ENCODE peak calls at places on chromosomes 3 and 15, in ten cellular contexts. J, O, A, K, Y, P, C, M, U and F are unnamed samples.

GRCh38 chr3:130323503-130323902 is 22.0 kb upstream of the COL6A5 start:
- DNase-seq in J (no peak), K (no peak), M (no peak), A (no peak), P (no peak), O (no peak), Y (no peak), C (no peak), U (no peak), F (no peak)

GRCh38 chr3:147410126-147410517 is 957 bp downstream of the ZIC1 start:
- DNase-seq in M (no peak), O (no peak), U (peak; percentile 86), J (no peak), K (no peak), P (no peak), Y (no peak), A (no peak), C (no peak), F (no peak)

GRCh38 chr3:150346956-150347863 is 60.9 kb upstream of the TSC22D2 start:
- DNase-seq in C (no peak), A (no peak), P (no peak), O (no peak), M (no peak), K (no peak), Y (no peak), J (no peak), U (no peak), F (no peak)

GRCh38 chr15:70354260-70354894 is 256.7 kb upstream of the TLE3 start:
- DNase-seq in M (peak; percentile 34), P (no peak), K (no peak), A (no peak), Y (no peak), J (no peak), C (no peak), U (peak; percentile 44), O (no peak), F (no peak)

GRCh38 chr3:101926594-101927105 is 77.3 kb downstream of the NFKBIZ start:
- DNase-seq in J (no peak), C (peak; percentile 41), K (no peak), Y (no peak), M (no peak), P (no peak), A (no peak), O (no peak), U (no peak), F (no peak)

GRCh38 chr3:69505770-69506407 is 120.0 kb upstream of the FRMD4B start:
- DNase-seq in J (no peak), Y (no peak), U (no peak), C (peak; percentile 28), M (no peak), A (no peak), K (no peak), P (no peak), O (no peak), F (no peak)

GRCh38 chr3:10594915-10595314 is 89.5 kb upstream of the ATP2B2 start:
- DNase-seq in A (peak; percentile 92), J (no peak), P (no peak), O (no peak), K (no peak), C (no peak), Y (no peak), U (peak; percentile 68), M (no peak), F (peak; percentile 38)

GRCh38 chr15:85764649-85765277 is 30.0 kb downstream of the KLHL25 start:
- DNase-seq in M (no peak), P (no peak), U (no peak), C (no peak), K (no peak), J (no peak), Y (no peak), O (no peak), A (no peak), F (peak; percentile 18)

GRCh38 chr3:96657710-96658109 is 156.7 kb upstream of the EPHA6 start:
- DNase-seq in P (no peak), U (no peak), M (no peak), J (no peak), K (no peak), C (no peak), A (no peak), O (no peak), Y (no peak), F (no peak)

GRCh38 chr3:61625429-61625828 is 64.1 kb downstream of the PTPRG start:
- DNase-seq in O (no peak), P (no peak), M (no peak), C (no peak), J (no peak), A (no peak), U (no peak), K (no peak), Y (no peak), F (peak; percentile 72)

GRCh38 chr3:166013073-166013679 is 176.0 kb upstream of the BCHE start:
- DNase-seq in P (no peak), U (no peak), J (no peak), O (no peak), K (no peak), A (peak; percentile 20), M (no peak), Y (no peak), C (peak; percentile 72), F (peak; percentile 20)

GRCh38 chr15:67148196-67148701 is 82.8 kb downstream of the SMAD3 start:
- DNase-seq in A (no peak), C (peak; percentile 50), U (no peak), Y (peak; percentile 86), P (no peak), K (no peak), J (no peak), O (no peak), M (no peak), F (no peak)

GRCh38 chr3:124510290-124510689 is 220.0 kb upstream of the UMPS start:
- DNase-seq in K (no peak), A (no peak), C (no peak), J (no peak), P (no peak), Y (no peak), M (no peak), U (no peak), O (no peak), F (no peak)

GRCh38 chr15:22855791-22856190 is 17.3 kb downstream of the NIPA2 start:
- DNase-seq in C (no peak), Y (no peak), M (no peak), P (no peak), O (no peak), K (no peak), A (no peak), J (no peak), U (no peak), F (no peak)

GRCh38 chr3:11529281-11529680 is 114.4 kb downstream of the VGLL4 start:
- DNase-seq in J (no peak), U (no peak), P (no peak), C (no peak), Y (no peak), M (no peak), O (no peak), A (no peak), K (no peak), F (no peak)

GRCh38 chr3:169041677-169042171 is 621.8 kb downstream of the MECOM start:
- DNase-seq in K (no peak), Y (peak; percentile 41), A (no peak), P (no peak), J (no peak), O (no peak), U (peak; percentile 16), M (no peak), C (peak; percentile 25), F (peak; percentile 40)

GRCh38 chr15:50996641-50997040 is 88.2 kb downstream of the AP4E1 start:
- DNase-seq in C (no peak), Y (peak; percentile 17), J (no peak), A (no peak), M (no peak), K (no peak), U (no peak), O (no peak), P (no peak), F (no peak)

GRCh38 chr15:87746333-87746732 is 510.2 kb downstream of the NTRK3 start:
- DNase-seq in Y (no peak), K (no peak), O (no peak), J (no peak), A (no peak), M (no peak), P (no peak), C (no peak), U (no peak), F (no peak)

GRCh38 chr15:91122296-91122695 is 22.2 kb downstream of the SV2B start:
- DNase-seq in C (no peak), P (no peak), Y (no peak), A (no peak), J (no peak), O (no peak), K (no peak), M (no peak), U (peak; percentile 40), F (no peak)

GRCh38 chr3:59750391-59750790 is 700.6 kb upstream of the CFAP20DC start:
- DNase-seq in M (no peak), C (no peak), P (no peak), K (no peak), Y (no peak), A (no peak), U (no peak), O (no peak), J (no peak), F (peak; percentile 44)

GRCh38 chr15:70902105-70902504 is 9.5 kb downstream of the LRRC49 start:
- DNase-seq in A (no peak), O (no peak), P (no peak), C (no peak), J (no peak), U (no peak), Y (peak; percentile 57), M (no peak), K (no peak), F (no peak)

GRCh38 chr3:66153961-66154923 is 66.6 kb upstream of the SLC25A26 start:
- DNase-seq in P (no peak), A (no peak), K (peak; percentile 42), O (no peak), Y (no peak), M (no peak), C (no peak), J (no peak), U (peak; percentile 68), F (no peak)